ENCODE peak calls at places on chromosome 18, in six cellular contexts. Q is A549; R is left ventricle myocardium inferior; E is PC-3; X is GM12865; V is activated CD8-positive, alpha-beta T cell treated with anti-CD3 and anti-CD28 coated beads for 36 hours. L is an unnamed sample.
A peak's percentile ranks its signal among the peaks of the same experiment; 100 is the strongest.

GRCh38 chr18:76467371-76468190 is 27.5 kb downstream of the ZNF516 start:
- DNase-seq in Q (no peak), R (no peak), E (no peak), X (peak; percentile 50), V (peak; percentile 15), L (no peak)

GRCh38 chr18:28588884-28589549 is 412.1 kb upstream of the CDH2 start:
- DNase-seq in Q (no peak), R (no peak), E (no peak), X (no peak), V (no peak), L (no peak)

GRCh38 chr18:57970356-57971095 is 73.5 kb upstream of the NEDD4L start:
- DNase-seq in Q (peak; percentile 18), R (no peak), E (peak; percentile 5), X (no peak), V (peak; percentile 18), L (no peak)

GRCh38 chr18:3114026-3114425 is 101.1 kb upstream of the LPIN2 start:
- DNase-seq in Q (no peak), R (no peak), E (peak; percentile 52), X (no peak), V (no peak), L (no peak)

GRCh38 chr18:3346487-3346886 is 84.6 kb downstream of the MYL12B start:
- DNase-seq in Q (no peak), R (no peak), E (no peak), X (no peak), V (no peak), L (no peak)

GRCh38 chr18:68796936-68797690 is 767 bp upstream of the CCDC102B start:
- DNase-seq in Q (no peak), R (peak; percentile 45), E (peak; percentile 66), X (no peak), V (no peak), L (no peak)

GRCh38 chr18:38923136-38923535 is 1357.5 kb upstream of the CELF4 start:
- DNase-seq in Q (no peak), R (no peak), E (no peak), X (no peak), V (no peak), L (no peak)

GRCh38 chr18:5963267-5963666 is 67.9 kb upstream of the TMEM200C start:
- DNase-seq in Q (no peak), R (no peak), E (no peak), X (no peak), V (no peak), L (no peak)

GRCh38 chr18:23337599-23338444 is 115.3 kb upstream of the RIOK3 start:
- DNase-seq in Q (no peak), R (no peak), E (peak; percentile 12), X (no peak), V (no peak), L (no peak)

GRCh38 chr18:54923339-54923956 is 35.8 kb downstream of the CCDC68 start:
- DNase-seq in Q (no peak), R (no peak), E (no peak), X (no peak), V (no peak), L (no peak)

GRCh38 chr18:22128954-22129353 is 40.4 kb upstream of the GATA6 start:
- DNase-seq in Q (no peak), R (no peak), E (no peak), X (no peak), V (no peak), L (no peak)

GRCh38 chr18:57084331-57085298 is 62.3 kb upstream of the BOD1L2 start:
- DNase-seq in Q (no peak), R (no peak), E (peak; percentile 3), X (peak; percentile 86), V (peak; percentile 11), L (peak; percentile 48)

GRCh38 chr18:74268933-74269620 is 22.7 kb downstream of the CYB5A start:
- DNase-seq in Q (no peak), R (peak; percentile 22), E (no peak), X (no peak), V (no peak), L (no peak)

GRCh38 chr18:4391859-4392258 is 63.2 kb downstream of the DLGAP1 start:
- DNase-seq in Q (no peak), R (no peak), E (no peak), X (peak; percentile 70), V (no peak), L (peak; percentile 15)

GRCh38 chr18:48660346-48661228 is 121.8 kb downstream of the CTIF start:
- DNase-seq in Q (no peak), R (no peak), E (no peak), X (no peak), V (no peak), L (no peak)

GRCh38 chr18:28735731-28736130 is 558.8 kb upstream of the CDH2 start:
- DNase-seq in Q (no peak), R (no peak), E (peak; percentile 82), X (no peak), V (no peak), L (no peak)

GRCh38 chr18:51066273-51066672 is 36.3 kb downstream of the SMAD4 start:
- DNase-seq in Q (no peak), R (no peak), E (no peak), X (no peak), V (no peak), L (no peak)

GRCh38 chr18:1774261-1774660 is 797.0 kb downstream of the METTL4 start:
- DNase-seq in Q (no peak), R (no peak), E (no peak), X (no peak), V (no peak), L (no peak)

GRCh38 chr18:2178036-2178435 is 393.3 kb downstream of the METTL4 start:
- DNase-seq in Q (no peak), R (no peak), E (no peak), X (no peak), V (no peak), L (no peak)

GRCh38 chr18:49893036-49893435 is 79.7 kb upstream of the ACAA2 start:
- DNase-seq in Q (no peak), R (no peak), E (peak; percentile 19), X (no peak), V (no peak), L (no peak)

GRCh38 chr18:50819027-50819726 is 639 bp downstream of the MRO start:
- DNase-seq in Q (peak; percentile 40), R (peak; percentile 33), E (peak; percentile 13), X (no peak), V (no peak), L (no peak)

GRCh38 chr18:48300463-48300961 is 108.7 kb downstream of the ZBTB7C start:
- DNase-seq in Q (no peak), R (peak; percentile 42), E (peak; percentile 5), X (peak; percentile 20), V (peak; percentile 34), L (no peak)

GRCh38 chr18:23618862-23619387 is 32.6 kb upstream of the NPC1 start:
- DNase-seq in Q (no peak), R (no peak), E (no peak), X (peak; percentile 36), V (peak; percentile 10), L (peak; percentile 56)

GRCh38 chr18:38539871-38540270 is 974.3 kb upstream of the CELF4 start:
- DNase-seq in Q (no peak), R (no peak), E (no peak), X (no peak), V (no peak), L (no peak)

GRCh38 chr18:903703-904102 is 968 bp upstream of the ADCYAP1 start:
- DNase-seq in Q (no peak), R (peak; percentile 41), E (peak; percentile 57), X (peak; percentile 5), V (peak; percentile 72), L (peak; percentile 48)

GRCh38 chr18:48815581-48816324 is 135.0 kb downstream of the SMAD7 start:
- DNase-seq in Q (no peak), R (no peak), E (peak; percentile 1), X (no peak), V (no peak), L (no peak)

GRCh38 chr18:34694611-34695165 is 15.4 kb upstream of the DTNA start:
- DNase-seq in Q (no peak), R (no peak), E (no peak), X (no peak), V (no peak), L (no peak)

DNA sequence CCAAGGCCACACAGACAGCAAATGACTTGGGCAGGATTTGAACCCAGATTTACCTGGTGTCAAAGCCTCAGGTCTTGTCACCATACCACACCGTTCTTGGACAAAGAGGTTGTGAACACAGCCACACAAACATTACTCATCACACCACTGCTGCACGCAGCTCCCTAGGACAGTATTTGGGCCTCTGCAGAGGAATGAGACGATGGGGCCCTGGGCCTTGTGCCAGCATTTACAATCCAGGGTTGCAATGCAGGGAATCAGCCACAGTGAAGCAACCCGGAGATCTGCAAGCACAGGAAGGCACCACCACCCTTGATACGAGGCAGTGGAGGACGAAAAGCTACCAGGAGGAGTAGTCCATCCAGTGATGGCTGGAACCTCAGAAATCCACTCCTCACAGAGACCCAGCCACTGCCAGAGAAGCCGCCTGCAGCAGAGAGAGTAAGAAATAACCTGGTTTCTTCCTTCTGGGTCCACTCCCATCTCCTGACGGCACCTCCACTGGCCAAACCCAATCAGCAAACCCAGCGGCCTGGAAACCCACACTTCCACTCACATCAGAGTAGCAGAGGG is 3.7 kb upstream of the MTCL1 start:
- DNase-seq in Q (peak; percentile 64), R (no peak), E (peak; percentile 88), X (no peak), V (no peak), L (no peak)
- TF ChIP-seq CTCF in Q (no peak), R (no peak), E (no peak), X (no peak), V (no peak), L (no peak)

GRCh38 chr18:25672490-25672889 is 320.5 kb upstream of the ZNF521 start:
- DNase-seq in Q (no peak), R (no peak), E (no peak), X (no peak), V (no peak), L (no peak)
- TF ChIP-seq CTCF in Q (no peak), R (no peak), E (peak; percentile 30), X (peak; percentile 16), V (no peak), L (peak; percentile 5)

DNA sequence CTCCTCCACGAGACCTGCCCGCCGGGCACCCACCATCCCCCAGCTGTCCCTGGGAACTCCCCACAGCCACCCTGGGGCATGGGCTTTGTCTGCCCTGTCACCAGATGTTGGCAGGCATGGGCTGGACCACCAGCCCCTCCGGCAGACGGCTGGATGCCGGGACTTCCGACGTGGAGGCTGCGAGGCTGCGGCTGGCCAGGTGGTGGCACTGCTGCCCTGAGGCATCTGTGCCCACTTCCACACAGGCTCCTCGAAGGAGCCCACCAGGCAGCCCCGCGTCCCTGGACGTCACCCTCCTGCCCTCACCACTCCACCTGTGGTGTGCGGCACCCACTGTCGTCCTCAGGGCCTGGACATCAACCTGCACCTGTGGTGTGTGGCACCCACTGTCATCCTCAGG is 319.9 kb upstream of the SALL3 start:
- DNase-seq in Q (no peak), R (no peak), E (no peak), X (no peak), V (peak; percentile 46), L (no peak)
- TF ChIP-seq CTCF in Q (no peak), R (peak; percentile 50), E (peak; percentile 27), X (no peak), V (peak; percentile 51), L (no peak)

DNA sequence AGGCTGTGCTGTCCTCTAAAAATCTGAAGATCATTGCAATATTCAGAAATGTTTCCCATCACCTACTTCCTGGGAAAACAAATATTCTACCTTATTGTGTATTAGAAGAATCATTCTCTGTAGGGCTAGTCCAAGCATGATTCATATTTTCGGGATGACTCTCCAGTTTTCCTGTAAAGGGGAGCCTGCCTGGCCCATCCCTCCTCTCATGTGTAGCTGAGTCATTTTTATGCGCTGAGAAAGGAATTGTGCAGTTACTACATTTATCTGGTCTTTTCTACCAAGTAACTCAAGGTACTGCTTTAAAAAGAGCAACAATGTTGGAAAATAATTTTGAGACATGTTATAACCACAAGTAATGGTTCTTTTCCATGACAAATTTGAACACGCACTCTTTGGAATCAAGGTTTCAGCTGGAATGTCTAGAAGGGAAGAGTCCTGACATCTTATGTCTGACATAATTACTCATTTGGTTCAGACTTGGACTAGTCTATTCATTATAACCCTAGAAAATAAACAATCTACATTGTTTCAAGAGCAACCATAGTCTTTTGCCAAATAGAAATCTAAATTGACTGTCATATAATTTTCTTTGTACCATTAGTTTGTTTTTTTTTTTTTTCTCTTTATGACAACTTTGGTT is 6.6 kb downstream of the DSG3 start:
- DNase-seq in Q (peak; percentile 71), R (no peak), E (peak; percentile 74), X (no peak), V (no peak), L (no peak)
- TF ChIP-seq CTCF in Q (no peak), R (no peak), E (no peak), X (no peak), V (no peak), L (no peak)

L was measured in GM20000.